ENCODE peak calls at places on chromosomes 6 and 20, in ten cellular contexts. F is astrocyte, S is spleen, N is suprapubic skin, B is hepatocyte, V is MM.1S, C is psoas muscle, H is mammary epithelial cell, P is OCI-LY7, R is ovary. U is an unnamed sample. For H3K9me3, the result is how much of the 10 kb centered on the place peaks cover.

GRCh38 chr6:141309295-141309694 is 823.4 kb upstream of the GJE1 start:
- DNase-seq in F (no peak), S (no peak), N (no peak), B (no peak), V (no peak), C (no peak), H (no peak), P (peak), R (no peak), U (no peak)

GRCh38 chr20:64203037-64203777 is 39.0 kb downstream of the MYT1 start:
- DNase-seq in F (no peak), S (no peak), N (no peak), B (no peak), V (no peak), C (no peak), H (no peak), P (no peak), R (no peak), U (no peak)

GRCh38 chr6:7901056-7901455 is 9.5 kb downstream of the TXNDC5 start:
- DNase-seq in F (no peak), S (no peak), N (no peak), B (no peak), V (peak), C (no peak), H (no peak), P (no peak), R (no peak), U (no peak)

GRCh38 chr6:160793652-160794051 is 91.6 kb downstream of the PLG start:
- DNase-seq in F (no peak), S (no peak), N (no peak), B (no peak), V (no peak), C (no peak), H (no peak), P (no peak), R (no peak), U (no peak)

GRCh38 chr20:13348301-13349239 is 127.5 kb downstream of the ISM1 start:
- DNase-seq in F (no peak), S (no peak), N (no peak), B (no peak), V (no peak), C (no peak), H (no peak), P (no peak), R (no peak), U (no peak)

GRCh38 chr6:62891065-62891647 is 320.1 kb upstream of the FKBP1C start:
- DNase-seq in F (no peak), S (no peak), N (no peak), B (peak), V (peak), C (no peak), H (no peak), P (peak), R (no peak), U (no peak)

GRCh38 chr20:34956041-34956458 is 382 bp downstream of the MYH7B start:
- DNase-seq in F (no peak), S (no peak), N (no peak), B (no peak), V (no peak), C (no peak), H (no peak), P (no peak), R (no peak), U (no peak)

GRCh38 chr20:37915800-37916570 is 13.1 kb downstream of the VSTM2L start:
- DNase-seq in F (no peak), S (no peak), N (no peak), B (no peak), V (no peak), C (no peak), H (no peak), P (no peak), R (peak), U (peak)

GRCh38 chr20:57380081-57380750 is 11.0 kb upstream of the RBM38 start:
- DNase-seq in F (no peak), S (peak), N (no peak), B (no peak), V (no peak), C (no peak), H (no peak), P (no peak), R (no peak), U (no peak)

GRCh38 chr20:18537651-18538050 is 29.6 kb upstream of the SMIM26 start:
- DNase-seq in F (no peak), S (no peak), N (no peak), B (no peak), V (no peak), C (no peak), H (peak), P (no peak), R (no peak), U (no peak)

GRCh38 chr20:57398231-57398821 is 7.1 kb downstream of the RBM38 start:
- DNase-seq in F (no peak), S (peak), N (no peak), B (no peak), V (peak), C (peak), H (no peak), P (peak), R (peak), U (no peak)

GRCh38 chr6:40164345-40164755 is 230.1 kb upstream of the MOCS1 start:
- DNase-seq in F (no peak), S (no peak), N (no peak), B (no peak), V (no peak), C (peak), H (no peak), P (no peak), R (no peak), U (peak)

GRCh38 chr20:31990958-31991705 is 19.1 kb upstream of the CCM2L start:
- DNase-seq in F (no peak), S (no peak), N (no peak), B (no peak), V (no peak), C (no peak), H (no peak), P (no peak), R (no peak), U (no peak)

GRCh38 chr20:33839591-33839990 is 28.4 kb downstream of the CHMP4B start:
- DNase-seq in F (no peak), S (no peak), N (no peak), B (no peak), V (no peak), C (peak), H (no peak), P (no peak), R (no peak), U (no peak)

GRCh38 chr6:24283043-24283985 is 74.5 kb downstream of the DCDC2 start:
- DNase-seq in F (peak), S (no peak), N (no peak), B (peak), V (peak), C (peak), H (peak), P (peak), R (peak), U (peak)
- TF ChIP-seq CTCF in F (peak), S (peak), N (peak), B (peak), V (peak), C (peak), H (peak), P (peak), R (no peak), U (peak)

GRCh38 chr20:29325304-29325640 is 1932.2 kb upstream of the DEFB115 start:
- DNase-seq in F (no peak), S (no peak), N (no peak), B (no peak), V (no peak), C (no peak), H (no peak), P (no peak), R (no peak), U (no peak)
- H3K9me3 ChIP-seq in F (under half), S (half or more), N (under half), B (under half), V (under half), C (under half), H (under half), P (under half), R (under half), U (half or more)

GRCh38 chr6:31738048-31738979 is 1.5 kb upstream of the MSH5 start:
- DNase-seq in F (peak), S (peak), N (no peak), B (peak), V (peak), C (no peak), H (peak), P (peak), R (no peak), U (peak)
- TF ChIP-seq CTCF in F (no peak), S (peak), N (no peak), B (peak), V (peak), C (no peak), H (peak), P (peak), R (no peak), U (peak)

DNA sequence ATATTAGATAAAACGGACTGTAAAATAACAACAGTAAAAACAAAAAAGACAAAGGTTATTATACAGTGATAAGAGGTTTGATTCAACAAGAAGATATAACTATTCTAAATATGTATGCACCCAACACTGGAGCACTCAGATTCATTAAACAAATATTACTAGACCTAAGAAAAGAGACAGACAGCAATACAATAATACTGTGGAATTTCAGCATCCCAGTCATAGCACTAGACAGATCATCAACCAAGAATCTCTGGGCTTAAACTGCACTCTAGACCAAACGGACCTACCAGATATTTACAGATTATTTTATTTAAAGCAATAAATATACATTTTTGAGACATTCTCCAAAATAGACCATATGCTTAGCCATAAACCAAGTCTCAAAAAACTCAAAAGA is 263.8 kb downstream of the C6orf118 start:
- DNase-seq in F (peak), S (no peak), N (no peak), B (no peak), V (no peak), C (no peak), H (no peak), P (no peak), R (no peak), U (no peak)
- H3K9me3 ChIP-seq in F (under half), S (under half), N (under half), B (under half), V (under half), C (under half), H (under half), P (under half), R (under half), U (under half)

DNA sequence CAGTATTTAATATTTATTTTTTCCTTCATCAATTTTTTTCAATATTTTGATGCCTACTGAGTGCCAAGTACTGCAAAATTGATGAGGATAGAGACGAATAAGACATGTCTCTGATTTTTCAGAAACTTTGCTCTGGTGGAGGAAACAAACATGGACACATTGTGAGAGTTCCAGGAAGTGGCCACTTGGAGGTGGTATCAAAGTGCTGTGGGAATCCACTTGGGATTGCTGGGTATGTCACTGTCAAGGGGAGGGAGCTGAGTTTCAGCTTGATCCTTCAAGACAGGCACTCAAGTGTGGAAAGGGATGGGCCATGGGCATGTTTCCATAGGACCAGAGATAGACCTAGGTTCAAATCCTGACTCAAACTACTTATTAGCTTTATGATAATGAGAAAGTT is 24.5 kb upstream of the ABCC10 start:
- DNase-seq in F (no peak), S (no peak), N (no peak), B (no peak), V (no peak), C (no peak), H (no peak), P (no peak), R (no peak), U (no peak)
- TF ChIP-seq CTCF in F (no peak), S (no peak), N (no peak), B (no peak), V (no peak), C (no peak), H (peak), P (no peak), R (no peak), U (peak)

GRCh38 chr20:25082498-25082873 is 545 bp upstream of the VSX1 start:
- DNase-seq in F (no peak), S (no peak), N (no peak), B (no peak), V (no peak), C (no peak), H (no peak), P (no peak), R (no peak), U (no peak)

GRCh38 chr20:25079171-25079570 is 2.8 kb downstream of the VSX1 start:
- DNase-seq in F (no peak), S (no peak), N (no peak), B (no peak), V (no peak), C (no peak), H (no peak), P (no peak), R (no peak), U (no peak)

GRCh38 chr20:25083141-25083772 is 1.3 kb upstream of the VSX1 start:
- DNase-seq in F (no peak), S (peak), N (no peak), B (no peak), V (no peak), C (no peak), H (no peak), P (no peak), R (no peak), U (no peak)

GRCh38 chr20:25081730-25082497 is at the start of gene VSX1:
- DNase-seq in F (no peak), S (peak), N (no peak), B (no peak), V (no peak), C (no peak), H (no peak), P (no peak), R (no peak), U (peak)

GRCh38 chr20:25081065-25081729 is 744 bp downstream of the VSX1 start:
- DNase-seq in F (no peak), S (peak), N (no peak), B (peak), V (no peak), C (no peak), H (no peak), P (no peak), R (peak), U (peak)
- H3K9me3 ChIP-seq in F (under half), S (under half), N (under half), B (under half), V (under half), C (under half), H (under half), P (under half), R (under half), U (under half)

GRCh38 chr6:34791164-34791841 is 580 bp upstream of the BLTP3A start:
- DNase-seq in F (peak), S (peak), N (peak), B (peak), V (peak), C (peak), H (no peak), P (peak), R (peak), U (peak)
- TF ChIP-seq CTCF in F (no peak), S (no peak), N (no peak), B (peak), V (peak), C (no peak), H (peak), P (peak), R (no peak), U (peak)

GRCh38 chr6:170042086-170042485 is 248.8 kb downstream of the DLL1 start:
- DNase-seq in F (no peak), S (no peak), N (no peak), B (no peak), V (no peak), C (no peak), H (no peak), P (no peak), R (peak), U (no peak)
- H3K9me3 ChIP-seq in F (under half), S (under half), N (under half), B (under half), V (under half), C (under half), H (under half), P (under half), R (under half), U (under half)

GRCh38 chr6:71419954-71420692 is 131.5 kb downstream of the OGFRL1 start:
- DNase-seq in F (no peak), S (peak), N (peak), B (peak), V (peak), C (peak), H (no peak), P (no peak), R (peak), U (no peak)
- TF ChIP-seq CTCF in F (no peak), S (peak), N (peak), B (peak), V (peak), C (peak), H (peak), P (no peak), R (no peak), U (peak)

U was measured in endodermal cell.